ENCODE peak calls at places on chromosomes 2 and 18, in eight cellular contexts. O is pancreas, E is heart right ventricle, G is thoracic aorta, M is spleen, J is psoas muscle, Z is fibroblast of lung, P is cardiac fibroblast. K is an unnamed sample.

GRCh38 chr2:98374286-98374685 is 28.0 kb downstream of the CNGA3 start:
- DNase-seq in O (no peak), E (no peak), G (no peak), M (no peak), J (no peak), Z (no peak), P (no peak), K (no peak)

GRCh38 chr2:177929662-177930522 is 142.7 kb downstream of the PDE11A start:
- DNase-seq in O (no peak), E (no peak), G (no peak), M (no peak), J (no peak), Z (no peak), P (no peak), K (peak)

GRCh38 chr2:230877131-230877736 is 12.5 kb downstream of the ITM2C start:
- DNase-seq in O (no peak), E (no peak), G (no peak), M (peak), J (no peak), Z (no peak), P (no peak), K (no peak)

GRCh38 chr2:102915128-102915527 is 153.3 kb downstream of the TMEM182 start:
- DNase-seq in O (no peak), E (no peak), G (no peak), M (no peak), J (no peak), Z (peak), P (peak), K (peak)

GRCh38 chr2:44171018-44171417 is 2.3 kb downstream of the PPM1B start:
- DNase-seq in O (no peak), E (no peak), G (no peak), M (no peak), J (no peak), Z (peak), P (peak), K (peak)

GRCh38 chr2:28134857-28135256 is 244.3 kb downstream of the BABAM2 start:
- DNase-seq in O (no peak), E (no peak), G (no peak), M (no peak), J (no peak), Z (no peak), P (no peak), K (no peak)

GRCh38 chr2:43356774-43357173 is 130.4 kb upstream of the ZFP36L2 start:
- DNase-seq in O (no peak), E (no peak), G (no peak), M (no peak), J (no peak), Z (peak), P (peak), K (no peak)

GRCh38 chr2:45836740-45837139 is 185.3 kb downstream of the PRKCE start:
- DNase-seq in O (no peak), E (no peak), G (no peak), M (no peak), J (no peak), Z (no peak), P (no peak), K (no peak)

GRCh38 chr2:31980674-31981356 is 30.0 kb downstream of the MEMO1 start:
- DNase-seq in O (no peak), E (no peak), G (no peak), M (no peak), J (no peak), Z (peak), P (peak), K (peak)

GRCh38 chr2:8505311-8505920 is 176.4 kb upstream of the ID2 start:
- DNase-seq in O (no peak), E (no peak), G (no peak), M (peak), J (no peak), Z (no peak), P (no peak), K (no peak)

GRCh38 chr18:4063545-4063944 is 391.6 kb downstream of the DLGAP1 start:
- DNase-seq in O (no peak), E (no peak), G (no peak), M (no peak), J (no peak), Z (no peak), P (no peak), K (no peak)

GRCh38 chr2:190180313-190181065 is 118.0 kb upstream of the MSTN start:
- DNase-seq in O (peak), E (peak), G (no peak), M (peak), J (peak), Z (peak), P (no peak), K (peak)

GRCh38 chr2:175025946-175026345 is 20.8 kb upstream of the CHN1 start:
- DNase-seq in O (no peak), E (no peak), G (no peak), M (no peak), J (no peak), Z (no peak), P (peak), K (no peak)

GRCh38 chr2:66587216-66587615 is 152.3 kb downstream of the MEIS1 start:
- DNase-seq in O (peak), E (no peak), G (no peak), M (no peak), J (peak), Z (peak), P (peak), K (peak)

GRCh38 chr2:56729212-56729611 is 545.4 kb downstream of the CCDC85A start:
- DNase-seq in O (no peak), E (no peak), G (no peak), M (no peak), J (no peak), Z (peak), P (peak), K (no peak)

GRCh38 chr18:34339155-34339554 is 114.4 kb upstream of the NOL4 start:
- DNase-seq in O (no peak), E (no peak), G (no peak), M (no peak), J (no peak), Z (no peak), P (no peak), K (no peak)

GRCh38 chr2:223626713-223627112 is 24.6 kb upstream of the SCG2 start:
- DNase-seq in O (no peak), E (no peak), G (no peak), M (no peak), J (no peak), Z (peak), P (peak), K (peak)

GRCh38 chr2:152466041-152466440 is 131.1 kb downstream of the FMNL2 start:
- DNase-seq in O (no peak), E (no peak), G (no peak), M (no peak), J (no peak), Z (peak), P (peak), K (peak)

GRCh38 chr2:235171511-235172130 is 219.8 kb downstream of the SH3BP4 start:
- DNase-seq in O (no peak), E (no peak), G (no peak), M (no peak), J (no peak), Z (peak), P (peak), K (peak)

GRCh38 chr2:203225423-203226039 is 13.3 kb upstream of the CYP20A1 start:
- DNase-seq in O (no peak), E (no peak), G (no peak), M (peak), J (no peak), Z (peak), P (peak), K (peak)

GRCh38 chr18:27057459-27058302 is 127.4 kb downstream of the CHST9 start:
- DNase-seq in O (no peak), E (peak), G (no peak), M (no peak), J (no peak), Z (no peak), P (no peak), K (no peak)

GRCh38 chr2:153871231-153872221 is at the start of gene GALNT13:
- DNase-seq in O (peak), E (no peak), G (no peak), M (peak), J (no peak), Z (peak), P (no peak), K (peak)

GRCh38 chr2:98297817-98298684 is 48.2 kb upstream of the CNGA3 start:
- DNase-seq in O (no peak), E (no peak), G (no peak), M (no peak), J (no peak), Z (no peak), P (no peak), K (no peak)

GRCh38 chr2:193841389-193842150 is 1646.8 kb upstream of the TMEFF2 start:
- DNase-seq in O (no peak), E (no peak), G (no peak), M (no peak), J (no peak), Z (peak), P (peak), K (no peak)
- TF ChIP-seq CTCF in O (no peak), E (no peak), G (no peak), M (no peak), J (no peak), Z (no peak), P (no peak), K (no peak)

GRCh38 chr2:239441724-239442123 is 40.9 kb upstream of the HDAC4 start:
- DNase-seq in O (no peak), E (no peak), G (no peak), M (no peak), J (no peak), Z (no peak), P (no peak), K (no peak)
- H3K4me3 ChIP-seq in O (no peak), E (no peak), G (peak), M (peak), J (no peak), Z (no peak), P (no peak), K (no peak)

DNA sequence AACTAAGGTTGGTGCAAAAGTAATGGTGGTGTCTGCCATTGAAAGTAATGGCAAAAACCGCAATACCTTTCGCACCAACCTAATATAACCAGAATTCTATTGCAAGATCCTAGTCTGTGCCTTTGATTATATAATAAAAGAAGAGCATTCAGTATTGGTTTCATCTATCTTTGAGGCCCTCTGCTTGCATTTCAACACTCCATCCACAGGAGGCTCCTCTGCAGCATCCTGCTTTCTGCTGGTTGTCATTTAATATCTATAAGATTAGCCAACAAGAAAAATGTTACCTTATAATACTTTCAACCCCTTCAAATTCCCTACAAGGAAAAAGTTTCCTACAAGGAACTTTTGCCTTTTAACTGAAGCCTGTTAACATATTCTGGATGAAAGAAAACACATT is 139.2 kb downstream of the CDCA7 start:
- DNase-seq in O (no peak), E (no peak), G (no peak), M (no peak), J (no peak), Z (no peak), P (no peak), K (peak)
- TF ChIP-seq CTCF in O (no peak), E (no peak), G (no peak), M (no peak), J (no peak), Z (peak), P (no peak), K (peak)

GRCh38 chr2:40851661-40852060 is 399.8 kb upstream of the SLC8A1 start:
- DNase-seq in O (no peak), E (no peak), G (no peak), M (no peak), J (no peak), Z (no peak), P (no peak), K (peak)
- H3K4me3 ChIP-seq in O (no peak), E (no peak), G (no peak), M (no peak), J (no peak), Z (no peak), P (no peak), K (no peak)

GRCh38 chr2:9867876-9868275 is 24.6 kb downstream of the TAF1B start:
- DNase-seq in O (no peak), E (no peak), G (no peak), M (no peak), J (no peak), Z (no peak), P (no peak), K (no peak)
- TF ChIP-seq CTCF in O (no peak), E (no peak), G (no peak), M (no peak), J (no peak), Z (no peak), P (no peak), K (no peak)

DNA sequence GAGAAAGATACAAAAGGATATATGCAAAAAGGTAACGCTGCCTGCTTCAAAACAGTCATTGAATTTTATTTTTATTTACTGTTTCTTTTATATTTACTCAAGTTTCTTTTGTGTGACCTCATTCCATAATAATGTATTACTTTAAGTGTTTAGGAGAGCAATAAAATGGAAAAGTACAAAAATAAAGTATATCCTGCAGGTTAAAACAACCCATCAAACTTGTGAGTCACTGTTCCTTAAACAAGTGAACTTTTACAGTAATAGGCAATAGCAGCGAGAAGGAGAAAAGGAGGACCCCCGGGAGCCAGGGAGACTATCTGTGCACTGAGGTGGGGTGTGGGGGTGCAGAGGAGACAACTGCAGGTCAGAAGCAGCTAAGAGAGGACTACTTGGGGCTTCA is 124.5 kb downstream of the EN1 start:
- DNase-seq in O (no peak), E (no peak), G (no peak), M (no peak), J (no peak), Z (no peak), P (no peak), K (no peak)
- H3K4me3 ChIP-seq in O (no peak), E (no peak), G (no peak), M (no peak), J (no peak), Z (no peak), P (no peak), K (no peak)

GRCh38 chr18:53698907-53699306 is 525.6 kb downstream of the MBD2 start:
- DNase-seq in O (no peak), E (peak), G (no peak), M (no peak), J (no peak), Z (peak), P (peak), K (peak)
- TF ChIP-seq CTCF in O (no peak), E (peak), G (peak), M (no peak), J (peak), Z (peak), P (peak), K (peak)

DNA sequence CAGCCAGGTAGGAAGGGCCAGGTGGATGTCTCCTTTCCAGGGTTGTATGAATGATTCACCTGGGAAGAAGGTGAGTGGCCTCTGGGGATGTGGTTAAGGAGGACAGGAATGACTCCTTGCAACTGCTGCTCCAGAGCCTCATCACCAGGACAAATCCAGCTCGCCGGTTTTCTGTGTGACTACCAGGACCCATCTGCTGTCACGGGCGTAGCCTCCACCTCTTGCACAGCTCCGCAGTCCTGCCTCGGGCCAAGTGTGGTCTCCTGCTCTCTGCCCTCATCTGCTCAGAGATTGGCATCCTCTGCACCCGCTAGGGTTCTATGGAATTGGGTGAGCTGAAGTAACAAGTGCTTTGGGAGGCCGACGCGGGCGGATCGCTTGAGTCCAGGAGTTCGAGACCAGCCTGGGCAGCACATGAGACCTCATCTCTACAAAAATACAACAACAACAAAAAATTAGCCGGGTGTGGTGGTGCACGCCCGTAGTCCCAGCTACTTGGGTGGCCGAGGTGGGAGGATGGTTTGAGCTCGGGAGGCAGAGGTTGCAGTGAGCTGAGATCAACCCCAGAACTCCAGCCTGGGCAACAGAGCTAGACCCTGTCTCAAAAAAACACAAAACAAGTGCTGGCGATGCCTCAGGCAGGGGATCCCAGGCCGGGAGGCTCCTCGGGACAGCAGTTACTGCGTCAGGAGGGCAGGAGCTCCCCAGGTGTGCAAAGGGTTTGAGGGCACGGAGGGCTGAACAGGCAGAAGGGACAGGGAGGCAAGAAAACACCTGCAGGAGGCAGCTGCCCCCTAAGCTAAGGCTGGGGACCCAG is 831 bp upstream of the D2HGDH start:
- DNase-seq in O (no peak), E (no peak), G (no peak), M (peak), J (no peak), Z (no peak), P (no peak), K (peak)
- H3K4me3 ChIP-seq in O (peak), E (peak), G (peak), M (peak), J (peak), Z (peak), P (peak), K (peak)